ENCODE peak calls at places on chromosome X, in four cellular contexts. H is HepG2, W is K562, T is GM12878. D is an unnamed sample.
A peak's percentile ranks its signal among the peaks of the same experiment; 100 is the strongest.

GRCh38 chrX:13901354-13901753 is 84.5 kb upstream of the GPM6B start:
- DNase-seq in H (no peak), W (no peak), T (no peak), D (no peak)

GRCh38 chrX:70755850-70756249 is 152.7 kb downstream of the TEX11 start:
- DNase-seq in H (no peak), W (no peak), T (no peak), D (peak; percentile 48)

GRCh38 chrX:138026211-138026610 is 460.3 kb downstream of the ZIC3 start:
- DNase-seq in H (no peak), W (no peak), T (no peak), D (no peak)

GRCh38 chrX:13376857-13377441 is 57.1 kb upstream of the ATXN3L start:
- DNase-seq in H (no peak), W (no peak), T (no peak), D (no peak)

GRCh38 chrX:119238557-119238956 is 2.5 kb downstream of the PGRMC1 start:
- DNase-seq in H (no peak), W (peak; percentile 5), T (no peak), D (no peak)

GRCh38 chrX:153769865-153770605 is 6.0 kb downstream of the PLXNB3 start:
- DNase-seq in H (no peak), W (no peak), T (no peak), D (no peak)

GRCh38 chrX:118156953-118157608 is 40.5 kb upstream of the KLHL13 start:
- DNase-seq in H (no peak), W (no peak), T (no peak), D (no peak)

GRCh38 chrX:135625995-135626394 is 87.4 kb upstream of the CT45A1 start:
- DNase-seq in H (peak; percentile 1), W (peak; percentile 9), T (no peak), D (peak; percentile 39)

GRCh38 chrX:120308959-120309872 is 2.0 kb downstream of the TMEM255A start:
- DNase-seq in H (peak; percentile 57), W (no peak), T (peak; percentile 47), D (no peak)

GRCh38 chrX:50747471-50747900 is 66.5 kb downstream of the SHROOM4 start:
- DNase-seq in H (peak; percentile 3), W (peak; percentile 30), T (no peak), D (no peak)

GRCh38 chrX:48971325-48972213 is at the start of gene KCND1:
- DNase-seq in H (no peak), W (peak; percentile 46), T (no peak), D (peak; percentile 34)

GRCh38 chrX:151515233-151515632 is 48.2 kb upstream of the PASD1 start:
- DNase-seq in H (no peak), W (peak; percentile 25), T (no peak), D (no peak)

GRCh38 chrX:132277953-132278614 is 58.8 kb upstream of the RAP2C start:
- DNase-seq in H (no peak), W (no peak), T (no peak), D (no peak)

GRCh38 chrX:45803383-45803921 is 602.8 kb upstream of the DIPK2B start:
- DNase-seq in H (no peak), W (no peak), T (no peak), D (no peak)

GRCh38 chrX:24799565-24799964 is 105.8 kb downstream of the POLA1 start:
- DNase-seq in H (no peak), W (no peak), T (no peak), D (no peak)

GRCh38 chrX:40581333-40581910 is 652 bp downstream of the ATP6AP2 start:
- DNase-seq in H (no peak), W (no peak), T (no peak), D (no peak)

GRCh38 chrX:43753637-43754036 is 97.5 kb downstream of the MAOA start:
- DNase-seq in H (no peak), W (no peak), T (no peak), D (no peak)

GRCh38 chrX:2572740-2573139 is 72.0 kb upstream of the DHRSX start:
- DNase-seq in H (peak; percentile 12), W (no peak), T (no peak), D (no peak)

GRCh38 chrX:15988661-15989603 is 134.3 kb upstream of the AP1S2 start:
- DNase-seq in H (no peak), W (no peak), T (no peak), D (no peak)

GRCh38 chrX:17432158-17432557 is 57.2 kb downstream of the NHS start:
- DNase-seq in H (no peak), W (no peak), T (no peak), D (no peak)

GRCh38 chrX:136143714-136144113 is 3.6 kb upstream of the FHL1 start:
- DNase-seq in H (no peak), W (no peak), T (no peak), D (no peak)

GRCh38 chrX:153708415-153708814 is 15.8 kb downstream of the BCAP31 start:
- DNase-seq in H (peak; percentile 65), W (peak; percentile 50), T (no peak), D (no peak)

GRCh38 chrX:131675596-131676194 is 131.8 kb downstream of the OR13H1 start:
- DNase-seq in H (peak; percentile 8), W (peak; percentile 46), T (no peak), D (no peak)

GRCh38 chrX:116749943-116750342 is 287.2 kb upstream of the CT83 start:
- DNase-seq in H (no peak), W (no peak), T (no peak), D (no peak)

GRCh38 chrX:154378059-154378798 is 866 bp upstream of the EMD start:
- DNase-seq in H (no peak), W (peak; percentile 69), T (no peak), D (no peak)

GRCh38 chrX:73581002-73581628 is 18.1 kb downstream of the CHIC1 start:
- DNase-seq in H (no peak), W (no peak), T (no peak), D (no peak)

GRCh38 chrX:149512225-149512885 is 7.2 kb upstream of the IDS start:
- DNase-seq in H (peak; percentile 49), W (peak; percentile 58), T (peak; percentile 13), D (no peak)

GRCh38 chrX:13485167-13485566 is 84.2 kb upstream of the EGFL6 start:
- DNase-seq in H (no peak), W (no peak), T (no peak), D (no peak)

GRCh38 chrX:105765691-105766090 is 56.6 kb upstream of the NRK start:
- DNase-seq in H (peak; percentile 0), W (no peak), T (no peak), D (no peak)
- TF ChIP-seq RFX5 in H (no peak), W (no peak), T (no peak), D (no peak)

GRCh38 chrX:36218801-36219200 is 299.3 kb downstream of the CFAP47 start:
- DNase-seq in H (no peak), W (no peak), T (no peak), D (no peak)
- TF ChIP-seq SRF in H (no peak), W (no peak), T (no peak), D (no peak)

DNA sequence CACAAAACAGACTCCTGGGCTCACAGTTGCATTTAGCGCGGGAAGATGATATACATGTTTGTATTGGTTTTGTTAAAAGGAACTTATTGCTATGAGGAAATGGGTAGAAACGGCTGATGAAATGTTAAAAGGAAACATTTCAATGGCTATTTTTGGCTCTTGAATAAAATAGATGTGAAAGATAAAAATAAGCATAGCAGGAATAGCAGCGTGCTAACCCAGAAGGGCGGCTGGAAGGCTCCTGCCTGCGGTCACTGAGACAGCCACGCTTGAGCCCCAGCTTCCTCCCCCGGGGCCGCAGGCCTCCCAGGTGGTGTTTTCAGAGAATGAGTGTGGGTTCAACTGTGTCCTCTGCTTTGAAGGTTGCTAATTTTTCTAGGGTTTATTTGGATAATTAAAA is 35.0 kb upstream of the CLCN4 start:
- DNase-seq in H (no peak), W (no peak), T (no peak), D (no peak)
- TF ChIP-seq RFX5 in H (no peak), W (no peak), T (no peak), D (no peak)

GRCh38 chrX:9318761-9319160 is 146.1 kb upstream of the TBL1X start:
- DNase-seq in H (no peak), W (no peak), T (no peak), D (no peak)

GRCh38 chrX:9317174-9317573 is 147.7 kb upstream of the TBL1X start:
- DNase-seq in H (no peak), W (no peak), T (no peak), D (no peak)

GRCh38 chrX:9324676-9325075 is 140.2 kb upstream of the TBL1X start:
- DNase-seq in H (no peak), W (no peak), T (no peak), D (no peak)

GRCh38 chrX:9318213-9318612 is 146.6 kb upstream of the TBL1X start:
- DNase-seq in H (no peak), W (no peak), T (no peak), D (no peak)

GRCh38 chrX:9320940-9321339 is 143.9 kb upstream of the TBL1X start:
- DNase-seq in H (no peak), W (no peak), T (no peak), D (no peak)
- TF ChIP-seq SRF in H (no peak), W (no peak), T (no peak), D (no peak)

D was measured in H1.